ENCODE peak calls at places on chromosomes 16 and 17, in nine cellular contexts. U is HCT116, S is transverse colon, G is AG04450, M is testis, V is H9, T is tibial artery, H is ovary, I is fibroblast of lung. O is an unnamed sample.
A peak's percentile ranks its signal among the peaks of the same experiment; 100 is the strongest.

GRCh38 chr17:41793749-41794602 is 7.5 kb upstream of the JUP start:
- DNase-seq in V (peak; percentile 95), G (no peak), S (no peak), U (no peak), I (no peak), H (peak; percentile 54), M (no peak), T (no peak), O (no peak)

GRCh38 chr16:12340151-12340733 is 363.7 kb downstream of the SNX29 start:
- DNase-seq in M (peak; percentile 63), T (peak; percentile 55), I (peak; percentile 78), S (peak; percentile 46), U (peak; percentile 55), G (no peak), V (peak; percentile 77), H (no peak), O (no peak)

GRCh38 chr17:74332763-74333220 is 6.8 kb downstream of the KIF19 start:
- DNase-seq in T (no peak), U (no peak), G (no peak), H (no peak), M (no peak), I (no peak), S (peak; percentile 50), V (no peak), O (no peak)

GRCh38 chr17:69466905-69467630 is 52.6 kb downstream of the MAP2K6 start:
- DNase-seq in T (no peak), H (no peak), S (no peak), M (no peak), G (no peak), U (no peak), V (peak; percentile 80), I (peak; percentile 78), O (no peak)

GRCh38 chr16:10729104-10729503 is 14.5 kb upstream of the NUBP1 start:
- DNase-seq in H (no peak), V (no peak), U (no peak), G (no peak), T (no peak), S (no peak), M (no peak), I (no peak), O (no peak)

GRCh38 chr16:87169509-87169985 is 147.6 kb downstream of the C16orf95 start:
- DNase-seq in H (no peak), V (no peak), G (peak; percentile 18), S (no peak), T (no peak), I (peak; percentile 20), M (no peak), U (no peak), O (no peak)

GRCh38 chr16:10876799-10877341 is at the start of gene CIITA:
- DNase-seq in T (peak; percentile 85), U (peak; percentile 81), V (peak; percentile 41), H (no peak), I (peak; percentile 90), M (peak; percentile 75), S (peak; percentile 77), G (peak; percentile 37), O (no peak)

GRCh38 chr16:73093146-73094144 is 45.5 kb upstream of the ZFHX3 start:
- DNase-seq in M (no peak), V (no peak), H (no peak), I (peak; percentile 48), T (peak; percentile 81), U (no peak), G (no peak), S (no peak), O (no peak)

GRCh38 chr16:30805370-30806169 is 18.6 kb upstream of the ZNF629 start:
- DNase-seq in T (peak; percentile 92), S (peak; percentile 90), U (peak; percentile 56), G (no peak), H (peak; percentile 91), M (peak; percentile 91), I (peak; percentile 80), V (peak; percentile 77), O (peak; percentile 29)

GRCh38 chr16:7140899-7141298 is 191.7 kb upstream of the RBFOX1 start:
- DNase-seq in V (no peak), U (no peak), I (no peak), G (no peak), M (no peak), H (no peak), T (no peak), S (no peak), O (no peak)

GRCh38 chr16:85380905-85381737 is 232.0 kb upstream of the GSE1 start:
- DNase-seq in U (no peak), I (no peak), M (no peak), S (no peak), G (no peak), H (no peak), T (no peak), V (no peak), O (no peak)

GRCh38 chr16:643050-643368 is 1.4 kb downstream of the MCRIP2 start:
- DNase-seq in G (no peak), S (no peak), U (no peak), V (no peak), I (no peak), T (no peak), H (no peak), M (no peak), O (no peak)

GRCh38 chr17:37221865-37222264 is 153.9 kb upstream of the C17orf78 start:
- DNase-seq in V (no peak), T (no peak), I (no peak), M (no peak), S (no peak), G (no peak), U (no peak), H (no peak), O (no peak)
- TF ChIP-seq CTCF in V (no peak), T (no peak), I (no peak), M (no peak), S (no peak), G (peak; percentile 18), U (no peak), H (no peak), O (no peak)

GRCh38 chr17:1532836-1533602 is 16.6 kb upstream of the INPP5K start:
- DNase-seq in H (no peak), V (peak; percentile 85), U (no peak), I (no peak), M (peak; percentile 32), G (no peak), T (no peak), S (no peak), O (peak; percentile 29)

GRCh38 chr17:1533649-1534325 is 17.4 kb upstream of the INPP5K start:
- DNase-seq in T (no peak), G (no peak), U (no peak), S (no peak), V (no peak), H (no peak), I (no peak), M (no peak), O (no peak)

GRCh38 chr17:1535737-1536136 is 19.3 kb upstream of the INPP5K start:
- DNase-seq in S (no peak), V (no peak), T (no peak), U (no peak), H (no peak), M (no peak), G (no peak), I (no peak), O (no peak)

DNA sequence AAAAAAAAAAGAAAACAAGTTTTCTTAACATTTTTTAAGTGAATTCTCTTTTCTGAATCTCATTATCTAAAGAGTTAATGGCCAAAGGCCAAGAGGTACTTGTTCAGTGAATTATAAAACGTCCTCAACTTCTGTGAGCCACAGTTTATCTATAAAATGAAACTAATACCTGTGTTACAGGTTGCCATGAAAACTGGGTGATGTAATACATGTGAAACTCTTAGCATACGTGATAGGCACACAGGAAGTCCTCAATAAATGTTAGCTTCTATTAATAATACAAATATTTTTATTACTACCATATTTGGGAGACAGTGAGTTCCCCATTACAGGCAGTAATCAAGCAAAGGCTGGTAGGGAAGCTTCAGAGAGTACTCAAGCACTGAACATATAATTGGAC is 13.5 kb upstream of the INPP5K start:
- DNase-seq in I (no peak), G (no peak), M (no peak), S (no peak), U (no peak), T (no peak), H (no peak), V (no peak), O (no peak)
- H3K27ac ChIP-seq in I (no peak overlapping the region), G (no peak overlapping the region), M (no peak overlapping the region), S (no peak overlapping the region), U (no peak overlapping the region), T (no peak overlapping the region), H (no peak overlapping the region), V (no peak overlapping the region), O (no peak overlapping the region)

DNA sequence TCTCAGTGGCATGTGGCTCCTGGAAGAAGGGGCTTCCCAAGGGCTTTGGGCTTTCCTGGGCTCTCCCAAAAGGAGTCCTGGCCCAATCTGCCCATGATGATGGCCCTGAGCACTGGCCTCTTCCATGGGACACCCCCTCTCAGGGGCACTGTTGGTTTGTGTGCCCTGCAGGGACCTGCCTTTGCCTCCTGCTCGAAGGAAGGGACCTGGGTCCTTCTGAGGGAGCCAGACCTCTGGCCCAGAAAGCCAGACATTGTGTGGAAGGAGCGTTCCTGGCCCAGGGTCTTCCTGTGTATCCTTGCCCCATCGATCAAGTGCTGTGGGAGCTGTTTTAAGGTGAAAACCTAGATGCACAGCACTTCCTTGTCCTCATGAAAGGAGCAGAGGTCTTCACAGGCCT is 1689.3 kb downstream of the TP53TG3F start:
- DNase-seq in H (no peak), T (no peak), I (no peak), S (no peak), U (no peak), M (no peak), G (no peak), V (no peak), O (no peak)
- H3K9me3 ChIP-seq in H (no peaks in the 10 kb centered on the region), T (peaks cover 19% of the 10 kb centered on the region), I (no peaks in the 10 kb centered on the region), S (no peaks in the 10 kb centered on the region), U (peaks cover 13% of the 10 kb centered on the region), M (no peaks in the 10 kb centered on the region), G (peaks cover 93% of the 10 kb centered on the region), V (peaks cover 97% of the 10 kb centered on the region), O (peaks cover 35% of the 10 kb centered on the region)

GRCh38 chr17:77608431-77608830 is 350.1 kb upstream of the TNRC6C start:
- DNase-seq in U (no peak), H (no peak), T (no peak), I (no peak), S (no peak), M (no peak), V (peak; percentile 26), G (no peak), O (no peak)

GRCh38 chr17:77607606-77608005 is 350.9 kb upstream of the TNRC6C start:
- DNase-seq in M (no peak), H (no peak), U (no peak), G (no peak), T (no peak), V (no peak), S (no peak), I (no peak), O (no peak)

GRCh38 chr17:77606146-77606864 is 352.2 kb upstream of the TNRC6C start:
- DNase-seq in H (no peak), G (no peak), V (no peak), T (no peak), M (no peak), I (no peak), U (no peak), S (no peak), O (no peak)

GRCh38 chr17:77604301-77605031 is 354.0 kb upstream of the TNRC6C start:
- DNase-seq in H (no peak), T (peak; percentile 59), V (peak; percentile 24), G (no peak), U (no peak), S (no peak), I (no peak), M (no peak), O (no peak)

DNA sequence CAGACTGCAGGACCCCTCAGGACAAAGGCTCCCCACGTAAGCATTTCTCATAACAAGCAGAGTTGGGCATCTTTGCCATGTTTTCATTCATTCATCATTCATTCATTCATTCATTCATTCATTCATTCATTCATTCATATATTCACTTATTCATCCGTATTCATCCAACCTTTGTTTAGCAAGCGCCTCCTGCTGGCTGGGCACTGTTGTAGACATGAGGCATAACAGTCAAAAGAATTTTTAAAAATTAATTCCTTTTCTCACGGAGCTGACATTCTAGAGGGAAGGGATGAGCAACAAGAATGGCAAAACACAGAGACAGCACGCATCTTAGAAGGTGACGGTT is 351.7 kb upstream of the TNRC6C start:
- DNase-seq in V (no peak), M (no peak), G (no peak), T (no peak), H (no peak), I (no peak), U (no peak), S (no peak), O (no peak)
- TF ChIP-seq CTCF in V (peak; percentile 46), M (no peak), G (no peak), T (no peak), H (no peak), I (no peak), U (peak; percentile 27), S (peak; percentile 13), O (no peak)